ENCODE peak calls at places on chromosomes 12 and 14, in four cellular contexts. One of them, this sample, is unnamed.

GRCh38 chr12:53196486-53196885 is 10.6 kb downstream of the ITGB7 start:
- DNase-seq in activated T-cell treated with anti-CD3 and anti-CD28 coated beads, Interleukin-2, amount 50 U/mL, for 1 hour: peak
- DNase-seq in activated CD8-positive, alpha-beta memory T cell treated with anti-CD3 and anti-CD28 coated beads for 24 hours: no peak
- DNase-seq in activated CD4-positive, alpha-beta T cell treated with anti-CD3 and anti-CD28 coated beads, Interleukin-2, amount 10 ng/mL, durations not matched to agents 7 days and 5 days: no peak
- DNase-seq in this sample: peak

GRCh38 chr12:26156201-26156871 is 31.5 kb upstream of the BHLHE41 start:
- DNase-seq in activated T-cell treated with anti-CD3 and anti-CD28 coated beads, Interleukin-2, amount 50 U/mL, for 1 hour: no peak
- DNase-seq in activated CD8-positive, alpha-beta memory T cell treated with anti-CD3 and anti-CD28 coated beads for 24 hours: no peak
- DNase-seq in activated CD4-positive, alpha-beta T cell treated with anti-CD3 and anti-CD28 coated beads, Interleukin-2, amount 10 ng/mL, durations not matched to agents 7 days and 5 days: no peak
- DNase-seq in this sample: peak

GRCh38 chr12:6238875-6239274 is 38.7 kb downstream of the CD9 start:
- DNase-seq in activated T-cell treated with anti-CD3 and anti-CD28 coated beads, Interleukin-2, amount 50 U/mL, for 1 hour: no peak
- DNase-seq in activated CD8-positive, alpha-beta memory T cell treated with anti-CD3 and anti-CD28 coated beads for 24 hours: no peak
- DNase-seq in activated CD4-positive, alpha-beta T cell treated with anti-CD3 and anti-CD28 coated beads, Interleukin-2, amount 10 ng/mL, durations not matched to agents 7 days and 5 days: no peak
- DNase-seq in this sample: no peak

GRCh38 chr14:76289276-76289675 is 86.7 kb upstream of the ESRRB start:
- DNase-seq in activated T-cell treated with anti-CD3 and anti-CD28 coated beads, Interleukin-2, amount 50 U/mL, for 1 hour: no peak
- DNase-seq in activated CD8-positive, alpha-beta memory T cell treated with anti-CD3 and anti-CD28 coated beads for 24 hours: no peak
- DNase-seq in activated CD4-positive, alpha-beta T cell treated with anti-CD3 and anti-CD28 coated beads, Interleukin-2, amount 10 ng/mL, durations not matched to agents 7 days and 5 days: no peak
- DNase-seq in this sample: no peak

GRCh38 chr12:96879301-96879700 is 27.8 kb upstream of the NEDD1 start:
- DNase-seq in activated T-cell treated with anti-CD3 and anti-CD28 coated beads, Interleukin-2, amount 50 U/mL, for 1 hour: no peak
- DNase-seq in activated CD8-positive, alpha-beta memory T cell treated with anti-CD3 and anti-CD28 coated beads for 24 hours: no peak
- DNase-seq in activated CD4-positive, alpha-beta T cell treated with anti-CD3 and anti-CD28 coated beads, Interleukin-2, amount 10 ng/mL, durations not matched to agents 7 days and 5 days: no peak
- DNase-seq in this sample: no peak

GRCh38 chr14:73943083-73943482 is 6.8 kb downstream of the FAM161B start:
- DNase-seq in activated T-cell treated with anti-CD3 and anti-CD28 coated beads, Interleukin-2, amount 50 U/mL, for 1 hour: no peak
- DNase-seq in activated CD8-positive, alpha-beta memory T cell treated with anti-CD3 and anti-CD28 coated beads for 24 hours: no peak
- DNase-seq in activated CD4-positive, alpha-beta T cell treated with anti-CD3 and anti-CD28 coated beads, Interleukin-2, amount 10 ng/mL, durations not matched to agents 7 days and 5 days: no peak
- DNase-seq in this sample: no peak

GRCh38 chr12:42589465-42590323 is at the start of gene PRICKLE1:
- DNase-seq in activated T-cell treated with anti-CD3 and anti-CD28 coated beads, Interleukin-2, amount 50 U/mL, for 1 hour: no peak
- DNase-seq in activated CD8-positive, alpha-beta memory T cell treated with anti-CD3 and anti-CD28 coated beads for 24 hours: peak
- DNase-seq in activated CD4-positive, alpha-beta T cell treated with anti-CD3 and anti-CD28 coated beads, Interleukin-2, amount 10 ng/mL, durations not matched to agents 7 days and 5 days: no peak
- DNase-seq in this sample: peak

GRCh38 chr12:5171701-5172100 is 128.0 kb downstream of the KCNA5 start:
- DNase-seq in activated T-cell treated with anti-CD3 and anti-CD28 coated beads, Interleukin-2, amount 50 U/mL, for 1 hour: no peak
- DNase-seq in activated CD8-positive, alpha-beta memory T cell treated with anti-CD3 and anti-CD28 coated beads for 24 hours: no peak
- DNase-seq in activated CD4-positive, alpha-beta T cell treated with anti-CD3 and anti-CD28 coated beads, Interleukin-2, amount 10 ng/mL, durations not matched to agents 7 days and 5 days: no peak
- DNase-seq in this sample: peak